ENCODE peak calls at places on chromosomes 7 and 10, in five cellular contexts. One of them, this sample, is unnamed.
A peak's percentile ranks its signal among the peaks of the same experiment; 100 is the strongest.

GRCh38 chr7:47978790-47979144 is 648 bp downstream of the HUS1 start:
- DNase-seq in H54: no peak
- DNase-seq in A549: no peak
- DNase-seq in lower leg skin: no peak
- DNase-seq in stomach: no peak
- DNase-seq in this sample: peak; percentile 7

GRCh38 chr10:78035933-78036583 is 2.4 kb downstream of the RPS24 start:
- DNase-seq in stomach: no peak
- DNase-seq in lower leg skin: no peak
- DNase-seq in H54: no peak
- DNase-seq in A549: no peak
- DNase-seq in this sample: no peak

GRCh38 chr7:32256376-32256775 is 186.2 kb upstream of the PDE1C start:
- DNase-seq in A549: no peak
- DNase-seq in H54: no peak
- DNase-seq in lower leg skin: no peak
- DNase-seq in stomach: no peak
- DNase-seq in this sample: no peak

GRCh38 chr7:7060828-7061599 is 121.3 kb upstream of the C1GALT1 start:
- DNase-seq in stomach: no peak
- DNase-seq in A549: no peak
- DNase-seq in H54: no peak
- DNase-seq in lower leg skin: no peak
- DNase-seq in this sample: no peak

GRCh38 chr7:132576723-132577089 is 436 bp upstream of the PLXNA4 start:
- DNase-seq in H54: no peak
- DNase-seq in stomach: no peak
- DNase-seq in A549: no peak
- DNase-seq in lower leg skin: no peak
- DNase-seq in this sample: no peak

GRCh38 chr10:73553316-73553715 is 37.8 kb downstream of the USP54 start:
- DNase-seq in A549: no peak
- DNase-seq in lower leg skin: no peak
- DNase-seq in H54: no peak
- DNase-seq in stomach: no peak
- DNase-seq in this sample: peak; percentile 61

GRCh38 chr7:34044319-34044643 is 138.9 kb downstream of the BMPER start:
- DNase-seq in A549: no peak
- DNase-seq in stomach: no peak
- DNase-seq in lower leg skin: no peak
- DNase-seq in H54: no peak
- DNase-seq in this sample: no peak

GRCh38 chr7:5827755-5828154 is 46.3 kb upstream of the RNF216 start:
- DNase-seq in stomach: no peak
- DNase-seq in A549: no peak
- DNase-seq in H54: no peak
- DNase-seq in lower leg skin: no peak
- DNase-seq in this sample: no peak

GRCh38 chr7:33711231-33712019 is 193.9 kb upstream of the BMPER start:
- DNase-seq in H54: no peak
- DNase-seq in lower leg skin: no peak
- DNase-seq in stomach: no peak
- DNase-seq in A549: no peak
- DNase-seq in this sample: no peak

GRCh38 chr7:29684787-29685650 is 121.3 kb upstream of the WIPF3 start:
- DNase-seq in lower leg skin: peak; percentile 31
- DNase-seq in H54: peak; percentile 53
- DNase-seq in stomach: peak; percentile 84
- DNase-seq in A549: peak; percentile 22
- DNase-seq in this sample: peak; percentile 25

GRCh38 chr10:68992721-68993440 is 4.3 kb downstream of the KIFBP start:
- DNase-seq in lower leg skin: peak; percentile 23
- DNase-seq in stomach: peak; percentile 40
- DNase-seq in A549: no peak
- DNase-seq in H54: peak; percentile 34
- DNase-seq in this sample: peak; percentile 54

GRCh38 chr7:96303686-96304443 is 18.0 kb downstream of the SLC25A13 start:
- DNase-seq in H54: no peak
- DNase-seq in lower leg skin: no peak
- DNase-seq in A549: no peak
- DNase-seq in stomach: no peak
- DNase-seq in this sample: no peak

GRCh38 chr7:96596120-96596826 is 113.4 kb downstream of the SEM1 start:
- DNase-seq in stomach: no peak
- DNase-seq in lower leg skin: no peak
- DNase-seq in H54: no peak
- DNase-seq in A549: no peak
- DNase-seq in this sample: no peak

GRCh38 chr10:116691544-116692126 is 50.7 kb downstream of the HSPA12A start:
- DNase-seq in H54: no peak
- DNase-seq in A549: no peak
- DNase-seq in stomach: no peak
- DNase-seq in lower leg skin: no peak
- DNase-seq in this sample: no peak

GRCh38 chr7:27154901-27155815 is 1.3 kb downstream of the HOXA7 start:
- DNase-seq in stomach: peak; percentile 24
- DNase-seq in lower leg skin: no peak
- DNase-seq in A549: no peak
- DNase-seq in H54: no peak
- DNase-seq in this sample: no peak

GRCh38 chr7:18708204-18708603 is 212.7 kb downstream of the HDAC9 start:
- DNase-seq in H54: no peak
- DNase-seq in lower leg skin: no peak
- DNase-seq in stomach: no peak
- DNase-seq in A549: no peak
- DNase-seq in this sample: no peak

GRCh38 chr10:91607661-91608442 is 25.0 kb downstream of the PPP1R3C start:
- DNase-seq in stomach: no peak
- DNase-seq in lower leg skin: no peak
- DNase-seq in H54: no peak
- DNase-seq in A549: no peak
- DNase-seq in this sample: no peak

GRCh38 chr7:29102554-29103151 is 43.7 kb downstream of the CPVL start:
- DNase-seq in stomach: peak; percentile 67
- DNase-seq in lower leg skin: peak; percentile 60
- DNase-seq in H54: peak; percentile 28
- DNase-seq in A549: peak; percentile 13
- DNase-seq in this sample: peak; percentile 64

GRCh38 chr7:36155811-36156361 is 2.8 kb downstream of the EEPD1 start:
- DNase-seq in A549: no peak
- DNase-seq in H54: peak; percentile 59
- DNase-seq in lower leg skin: peak; percentile 46
- DNase-seq in stomach: peak; percentile 67
- DNase-seq in this sample: no peak

GRCh38 chr7:128103498-128104108 is 72.4 kb upstream of the LRRC4 start:
- DNase-seq in lower leg skin: no peak
- DNase-seq in H54: no peak
- DNase-seq in stomach: no peak
- DNase-seq in A549: no peak
- DNase-seq in this sample: peak; percentile 28

GRCh38 chr7:108723343-108723957 is 153.8 kb downstream of the DNAJB9 start:
- DNase-seq in A549: no peak
- DNase-seq in lower leg skin: no peak
- DNase-seq in H54: no peak
- DNase-seq in stomach: no peak
- DNase-seq in this sample: no peak

GRCh38 chr10:84140036-84140379 is 699 bp downstream of the GHITM start:
- DNase-seq in A549: no peak
- DNase-seq in H54: no peak
- DNase-seq in lower leg skin: no peak
- DNase-seq in stomach: no peak
- DNase-seq in this sample: peak; percentile 5

GRCh38 chr10:125774581-125775191 is 935 bp downstream of the MMP21 start:
- DNase-seq in lower leg skin: no peak
- DNase-seq in H54: no peak
- DNase-seq in A549: no peak
- DNase-seq in stomach: no peak
- DNase-seq in this sample: no peak

GRCh38 chr7:46627038-46627315 is 705.9 kb upstream of the IGFBP3 start:
- DNase-seq in A549: no peak
- DNase-seq in H54: no peak
- DNase-seq in stomach: no peak
- DNase-seq in lower leg skin: no peak
- DNase-seq in this sample: no peak
- TF ChIP-seq POLR2A in A549: no peak
- TF ChIP-seq POLR2A in H54: no peak
- TF ChIP-seq POLR2A in stomach: no peak
- TF ChIP-seq POLR2A in lower leg skin: no peak
- TF ChIP-seq POLR2A in this sample: no peak

GRCh38 chr10:80462277-80462985 is 8.3 kb downstream of the TSPAN14 start:
- DNase-seq in lower leg skin: no peak
- DNase-seq in stomach: no peak
- DNase-seq in A549: no peak
- DNase-seq in H54: no peak
- DNase-seq in this sample: peak; percentile 81

GRCh38 chr10:80459047-80459865 is 5.1 kb downstream of the TSPAN14 start:
- DNase-seq in H54: peak; percentile 72
- DNase-seq in A549: no peak
- DNase-seq in stomach: peak; percentile 75
- DNase-seq in lower leg skin: peak; percentile 83
- DNase-seq in this sample: peak; percentile 61

GRCh38 chr10:80461208-80462183 is 7.4 kb downstream of the TSPAN14 start:
- DNase-seq in A549: no peak
- DNase-seq in lower leg skin: no peak
- DNase-seq in H54: no peak
- DNase-seq in stomach: no peak
- DNase-seq in this sample: no peak

GRCh38 chr10:80458638-80459037 is 4.5 kb downstream of the TSPAN14 start:
- DNase-seq in A549: no peak
- DNase-seq in H54: no peak
- DNase-seq in lower leg skin: no peak
- DNase-seq in stomach: no peak
- DNase-seq in this sample: no peak

DNA sequence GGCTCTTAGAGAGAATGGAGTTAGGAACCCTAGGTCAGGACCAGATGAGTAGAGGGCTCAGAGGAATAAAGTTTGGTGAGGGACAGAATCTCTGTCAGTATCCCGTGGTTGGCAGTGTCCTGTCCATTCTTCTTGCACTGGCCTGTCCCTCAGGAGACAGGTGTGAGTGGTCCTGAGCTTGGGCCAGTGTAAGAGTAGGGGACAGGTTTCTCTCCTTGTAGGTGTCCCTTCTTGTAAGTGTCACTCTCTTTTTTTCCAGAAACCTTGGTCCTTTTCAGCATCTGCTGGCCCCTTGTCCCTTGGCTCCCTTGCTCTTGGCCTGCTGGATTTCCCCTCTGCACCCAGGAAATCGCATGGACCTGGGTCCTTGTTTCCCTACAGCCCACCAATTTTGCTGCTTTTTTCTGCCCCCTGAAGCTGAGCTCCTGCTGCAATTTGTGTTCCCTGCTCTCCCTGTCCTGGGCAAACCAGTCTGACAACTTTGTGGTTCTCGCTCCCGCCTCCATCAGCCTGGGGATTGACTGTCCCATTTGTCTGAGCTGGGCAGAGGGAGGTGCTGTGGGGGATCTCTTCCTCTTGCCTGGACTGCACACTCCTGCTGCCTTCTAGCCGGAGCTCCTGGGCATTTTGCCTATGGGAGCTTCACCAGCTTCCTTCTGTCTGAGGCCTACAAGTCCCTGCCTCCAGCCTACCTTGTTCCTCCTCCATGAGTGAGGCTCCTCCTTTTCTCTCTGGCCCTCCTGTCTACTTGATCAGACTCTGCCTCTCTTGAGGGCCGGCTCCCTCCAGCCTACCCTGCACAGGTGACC is 6.5 kb downstream of the TSPAN14 start:
- DNase-seq in H54: no peak
- DNase-seq in A549: no peak
- DNase-seq in stomach: peak; percentile 89
- DNase-seq in lower leg skin: peak; percentile 80
- DNase-seq in this sample: no peak
- TF ChIP-seq POLR2A in H54: no peak
- TF ChIP-seq POLR2A in A549: no peak
- TF ChIP-seq POLR2A in stomach: no peak
- TF ChIP-seq POLR2A in lower leg skin: no peak
- TF ChIP-seq POLR2A in this sample: no peak

GRCh38 chr10:130371156-130371555 is 235.0 kb downstream of the GLRX3 start:
- DNase-seq in H54: no peak
- DNase-seq in A549: no peak
- DNase-seq in stomach: no peak
- DNase-seq in lower leg skin: no peak
- DNase-seq in this sample: no peak
- TF ChIP-seq POLR2A in H54: no peak
- TF ChIP-seq POLR2A in A549: no peak
- TF ChIP-seq POLR2A in stomach: no peak
- TF ChIP-seq POLR2A in lower leg skin: no peak
- TF ChIP-seq POLR2A in this sample: no peak

GRCh38 chr7:99392046-99392445 is 16.4 kb downstream of the PDAP1 start:
- DNase-seq in stomach: no peak
- DNase-seq in lower leg skin: no peak
- DNase-seq in H54: no peak
- DNase-seq in A549: no peak
- DNase-seq in this sample: no peak
- TF ChIP-seq POLR2A in stomach: no peak
- TF ChIP-seq POLR2A in lower leg skin: no peak
- TF ChIP-seq POLR2A in H54: no peak
- TF ChIP-seq POLR2A in A549: no peak
- TF ChIP-seq POLR2A in this sample: no peak

This sample was measured in tibial nerve.